ENCODE peak calls at places on chromosomes 2 and 18, in ten cellular contexts. C, I, L, F, S, R, E, U, X and J are unnamed samples.

GRCh38 chr18:46474487-46475366 is 182.3 kb downstream of the LOXHD1 start:
- DNase-seq in C (no peak), I (no peak), L (no peak), F (no peak), S (no peak), R (no peak), E (no peak), U (no peak), X (no peak), J (no peak)

GRCh38 chr2:85748948-85749875 is 4.6 kb upstream of the ATOH8 start:
- DNase-seq in C (peak), I (no peak), L (no peak), F (no peak), S (no peak), R (peak), E (no peak), U (peak), X (no peak), J (no peak)

GRCh38 chr18:36692909-36693308 is 135.9 kb downstream of the TPGS2 start:
- DNase-seq in C (peak), I (no peak), L (no peak), F (no peak), S (peak), R (no peak), E (no peak), U (peak), X (no peak), J (no peak)

GRCh38 chr2:115386465-115386864 is 944.0 kb downstream of the DPP10 start:
- DNase-seq in C (no peak), I (no peak), L (no peak), F (no peak), S (no peak), R (no peak), E (no peak), U (no peak), X (no peak), J (no peak)

GRCh38 chr2:237178396-237178795 is 92.7 kb downstream of the COPS8 start:
- DNase-seq in C (no peak), I (no peak), L (no peak), F (no peak), S (peak), R (no peak), E (no peak), U (peak), X (no peak), J (no peak)

GRCh38 chr18:10557085-10557677 is 31.4 kb downstream of the NAPG start:
- DNase-seq in C (no peak), I (no peak), L (no peak), F (no peak), S (no peak), R (no peak), E (no peak), U (no peak), X (no peak), J (no peak)

GRCh38 chr2:137291810-137292209 is 526.5 kb downstream of the THSD7B start:
- DNase-seq in C (no peak), I (no peak), L (no peak), F (no peak), S (no peak), R (no peak), E (no peak), U (no peak), X (no peak), J (no peak)

GRCh38 chr2:57890993-57891688 is 155.5 kb upstream of the VRK2 start:
- DNase-seq in C (peak), I (no peak), L (no peak), F (no peak), S (peak), R (no peak), E (no peak), U (peak), X (peak), J (no peak)

GRCh38 chr2:111930875-111931274 is 32.5 kb downstream of the MERTK start:
- DNase-seq in C (peak), I (no peak), L (no peak), F (peak), S (peak), R (peak), E (peak), U (peak), X (no peak), J (no peak)

GRCh38 chr2:205054789-205055188 is 509.5 kb downstream of the PARD3B start:
- DNase-seq in C (no peak), I (no peak), L (no peak), F (no peak), S (no peak), R (no peak), E (no peak), U (no peak), X (no peak), J (no peak)

GRCh38 chr2:183937220-183937619 is 661.1 kb upstream of the ZNF804A start:
- DNase-seq in C (no peak), I (no peak), L (no peak), F (no peak), S (no peak), R (no peak), E (no peak), U (no peak), X (no peak), J (no peak)